ENCODE peak calls at places on chromosomes 11 and 22, in five cellular contexts. O is H9, S is neuronal stem cell, J is H1, Q is mesenchymal stem cell. P is an unnamed sample.

GRCh38 chr22:46731246-46732040 is 6.6 kb downstream of the CERK start:
- DNase-seq in S (no peak), O (peak; percentile 54), Q (peak; percentile 58), J (no peak), P (no peak)

GRCh38 chr11:26188559-26188958 is 143.4 kb upstream of the ANO3 start:
- DNase-seq in Q (peak; percentile 14), S (no peak), J (no peak), O (no peak), P (no peak)

GRCh38 chr11:75347781-75348613 is 3.5 kb downstream of the ARRB1 start:
- DNase-seq in O (peak; percentile 30), Q (peak; percentile 98), J (no peak), S (no peak), P (no peak)

GRCh38 chr11:34274712-34275398 is 83.0 kb downstream of the ABTB2 start:
- DNase-seq in J (no peak), Q (peak; percentile 62), O (no peak), S (no peak), P (peak; percentile 100)

GRCh38 chr11:126415128-126415527 is 59.6 kb downstream of the ST3GAL4 start:
- DNase-seq in S (no peak), O (no peak), Q (no peak), J (no peak), P (no peak)

GRCh38 chr11:105975128-105975527 is 46.9 kb downstream of the MSANTD4 start:
- DNase-seq in S (no peak), Q (no peak), O (no peak), J (no peak), P (peak; percentile 2)

GRCh38 chr11:61679893-61680621 is at the start of gene DAGLA:
- DNase-seq in O (peak; percentile 62), Q (peak; percentile 38), J (no peak), S (peak; percentile 81), P (peak; percentile 68)

GRCh38 chr11:57746920-57747319 is 4.7 kb downstream of the BTBD18 start:
- DNase-seq in S (no peak), J (no peak), O (no peak), Q (no peak), P (no peak)

GRCh38 chr11:57357827-57358226 is 19.7 kb downstream of the P2RX3 start:
- DNase-seq in S (no peak), J (no peak), O (no peak), Q (peak; percentile 32), P (no peak)

GRCh38 chr11:10693509-10694071 is at the start of gene IRAG1:
- DNase-seq in J (no peak), S (no peak), O (no peak), Q (peak; percentile 74), P (no peak)

GRCh38 chr11:133903056-133903455 is 53.7 kb downstream of the IGSF9B start:
- DNase-seq in O (no peak), J (no peak), Q (no peak), S (no peak), P (no peak)

GRCh38 chr22:29756341-29756740 is 10.5 kb downstream of the ZMAT5 start:
- DNase-seq in O (no peak), Q (no peak), S (no peak), J (no peak), P (no peak)

GRCh38 chr22:27405672-27406388 is 395.7 kb downstream of the MN1 start:
- DNase-seq in O (peak; percentile 79), J (peak; percentile 25), Q (peak; percentile 43), S (peak; percentile 47), P (peak; percentile 70)

GRCh38 chr22:43922123-43922522 is 1.5 kb upstream of the PNPLA3 start:
- DNase-seq in S (no peak), O (peak; percentile 43), J (no peak), Q (no peak), P (no peak)

GRCh38 chr11:104943561-104943960 is 24.8 kb downstream of the CASP4 start:
- DNase-seq in S (no peak), O (no peak), Q (no peak), J (no peak), P (no peak)

GRCh38 chr11:103480421-103480820 is 371.2 kb downstream of the DYNC2H1 start:
- DNase-seq in Q (peak; percentile 14), O (no peak), J (no peak), S (no peak), P (no peak)

GRCh38 chr22:30754971-30755759 is 60.5 kb downstream of the OSBP2 start:
- DNase-seq in S (peak; percentile 51), J (peak; percentile 54), Q (peak; percentile 77), O (peak; percentile 73), P (peak; percentile 83)

GRCh38 chr22:35330258-35330861 is 30.7 kb downstream of the TOM1 start:
- DNase-seq in O (no peak), J (no peak), Q (peak; percentile 94), S (no peak), P (peak; percentile 60)

GRCh38 chr11:65899356-65900124 is 648 bp downstream of the FOSL1 start:
- DNase-seq in Q (peak; percentile 88), J (no peak), S (no peak), O (peak; percentile 67), P (peak; percentile 61)

GRCh38 chr11:29184939-29185890 is 831.6 kb downstream of the KCNA4 start:
- DNase-seq in O (no peak), Q (peak; percentile 93), J (no peak), S (no peak), P (no peak)

GRCh38 chr22:38097557-38098409 is 12.7 kb downstream of the BAIAP2L2 start:
- DNase-seq in O (peak; percentile 93), S (peak; percentile 73), Q (peak; percentile 35), J (no peak), P (no peak)

GRCh38 chr11:57406337-57406904 is 16.0 kb upstream of the PRG2 start:
- DNase-seq in S (no peak), J (no peak), Q (no peak), O (no peak), P (peak; percentile 65)

GRCh38 chr11:6328321-6328720 is 8.0 kb upstream of the CAVIN3 start:
- DNase-seq in O (no peak), Q (no peak), J (no peak), S (no peak), P (no peak)

GRCh38 chr11:102171101-102171500 is 60.9 kb downstream of the YAP1 start:
- DNase-seq in J (no peak), S (no peak), O (no peak), Q (peak; percentile 57), P (peak; percentile 4)

GRCh38 chr11:123173040-123173855 is 21.8 kb downstream of the CLMP start:
- DNase-seq in Q (peak; percentile 98), J (no peak), O (no peak), S (no peak), P (peak; percentile 91)

GRCh38 chr11:14455648-14456430 is 43.8 kb downstream of the COPB1 start:
- DNase-seq in J (no peak), O (no peak), Q (no peak), S (no peak), P (no peak)

GRCh38 chr22:25086902-25087282 is 112.8 kb upstream of the CRYBB3 start:
- DNase-seq in Q (no peak), O (no peak), S (no peak), J (no peak), P (no peak)

GRCh38 chr11:9293646-9294045 is 20.7 kb downstream of the TMEM41B start:
- DNase-seq in S (no peak), O (no peak), J (no peak), Q (no peak), P (peak; percentile 72)

GRCh38 chr11:94170953-94171352 is 42.3 kb downstream of the PANX1 start:
- DNase-seq in J (no peak), O (no peak), Q (no peak), S (no peak), P (no peak)

GRCh38 chr11:79615425-79615824 is 174.6 kb upstream of the TENM4 start:
- DNase-seq in J (no peak), Q (no peak), O (no peak), S (no peak), P (no peak)

GRCh38 chr11:1389103-1389931 is 417 bp upstream of the BRSK2 start:
- DNase-seq in J (peak; percentile 94), O (peak; percentile 98), Q (peak; percentile 96), S (peak; percentile 97), P (peak; percentile 96)
- H2BK5ac ChIP-seq in J (peak overlapping the region; percentile 73), O (no peak overlapping the region), Q (no peak overlapping the region), S (peak overlapping the region; percentile 5), P (no peak overlapping the region)

GRCh38 chr11:46251954-46252353 is 25.5 kb upstream of the CREB3L1 start:
- DNase-seq in J (no peak), Q (no peak), O (peak; percentile 23), S (no peak), P (no peak)
- H3K23ac ChIP-seq in J (no peak overlapping the region), Q (no peak overlapping the region), O (no peak overlapping the region), S (no peak overlapping the region), P (no peak overlapping the region)

GRCh38 chr11:73012121-73012863 is 129.8 kb downstream of the FCHSD2 start:
- DNase-seq in S (no peak), O (no peak), Q (peak; percentile 48), J (no peak), P (no peak)

GRCh38 chr11:73009972-73010371 is 132.1 kb downstream of the FCHSD2 start:
- DNase-seq in Q (no peak), J (no peak), S (no peak), O (no peak), P (no peak)

GRCh38 chr11:73017024-73017751 is 124.9 kb downstream of the FCHSD2 start:
- DNase-seq in S (no peak), Q (no peak), J (no peak), O (no peak), P (no peak)

GRCh38 chr11:73013021-73013420 is 129.1 kb downstream of the FCHSD2 start:
- DNase-seq in S (no peak), Q (no peak), J (no peak), O (no peak), P (peak; percentile 37)

DNA sequence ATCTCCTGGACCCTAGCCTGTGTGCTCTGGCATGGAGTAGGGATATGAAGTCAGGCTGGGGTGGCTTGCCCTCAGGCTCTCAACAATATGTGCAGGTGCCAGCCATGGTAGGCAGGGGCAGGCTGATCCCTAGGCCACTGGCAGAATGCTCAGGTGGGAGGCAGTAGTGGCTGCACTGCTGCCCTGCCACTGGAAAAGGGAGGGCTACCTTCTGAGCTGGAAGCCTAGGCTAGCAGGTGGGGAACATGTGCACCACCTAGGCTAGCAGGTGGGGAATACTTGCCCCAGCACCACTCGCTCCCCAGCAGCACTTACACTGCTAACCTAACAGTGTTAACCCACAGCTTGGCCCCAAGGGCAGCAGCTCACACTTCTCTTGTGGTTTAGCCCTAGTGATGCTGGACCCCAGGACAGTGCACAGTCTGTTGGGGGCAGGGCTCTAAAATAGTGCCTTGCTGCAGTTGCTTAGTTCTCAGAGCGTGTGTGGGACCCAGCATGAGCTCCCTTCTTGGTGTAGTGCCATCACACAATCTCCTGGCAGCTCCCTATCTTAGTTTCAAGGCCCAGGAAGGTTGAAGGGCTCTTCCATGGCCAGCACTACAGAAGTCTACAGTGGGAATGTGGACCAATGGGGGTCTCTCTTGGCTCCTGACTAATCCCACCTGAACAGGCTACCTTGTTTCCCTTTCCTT is 130.8 kb downstream of the FCHSD2 start:
- DNase-seq in Q (no peak), S (no peak), O (peak; percentile 30), J (no peak), P (no peak)
- H2BK12ac ChIP-seq in Q (peak overlapping the region; percentile 7), S (no peak overlapping the region), O (no peak overlapping the region), J (peak overlapping the region; percentile 31), P (no peak overlapping the region)

GRCh38 chr22:21012446-21013407 is 2.2 kb upstream of the P2RX6 start:
- DNase-seq in O (no peak), S (no peak), Q (no peak), J (no peak), P (no peak)

GRCh38 chr22:21014202-21015050 is 539 bp upstream of the P2RX6 start:
- DNase-seq in Q (peak; percentile 98), O (peak; percentile 98), S (peak; percentile 95), J (peak; percentile 81), P (peak; percentile 98)

GRCh38 chr22:21016644-21017420 is 1.9 kb downstream of the P2RX6 start:
- DNase-seq in O (no peak), J (no peak), Q (no peak), S (no peak), P (peak; percentile 49)

GRCh38 chr22:21015051-21016006 is at the start of gene P2RX6:
- DNase-seq in Q (peak; percentile 72), O (no peak), S (no peak), J (no peak), P (no peak)

GRCh38 chr22:21013742-21014201 is 1.2 kb upstream of the P2RX6 start:
- DNase-seq in O (no peak), S (no peak), J (no peak), Q (no peak), P (peak; percentile 26)
- H2BK5ac ChIP-seq in O (no peak overlapping the region), S (peak overlapping the region; percentile 85), J (peak overlapping the region; percentile 44), Q (no peak overlapping the region), P (peak overlapping the region; percentile 42)